ENCODE peak calls at places on chromosome 6, in eight cellular contexts. One of them, this sample, is unnamed.
A peak's percentile ranks its signal among the peaks of the same experiment; 100 is the strongest.

GRCh38 chr6:44342489-44342888 is at the start of gene SPATS1:
- DNase-seq in GM23338: peak; percentile 85
- DNase-seq in hepatocyte: peak; percentile 14
- DNase-seq in PC-3: no peak
- DNase-seq in MM.1S: no peak
- DNase-seq in neural progenitor cell: peak; percentile 48
- DNase-seq in GM23248: peak; percentile 46
- DNase-seq in HCT116: no peak
- DNase-seq in this sample: no peak

GRCh38 chr6:149211046-149211571 is 106.4 kb upstream of the TAB2 start:
- DNase-seq in GM23338: no peak
- DNase-seq in hepatocyte: no peak
- DNase-seq in PC-3: peak; percentile 10
- DNase-seq in MM.1S: no peak
- DNase-seq in neural progenitor cell: no peak
- DNase-seq in GM23248: peak; percentile 73
- DNase-seq in HCT116: no peak
- DNase-seq in this sample: peak; percentile 58

GRCh38 chr6:7542065-7542877 is 800 bp downstream of the DSP start:
- DNase-seq in GM23338: peak; percentile 82
- DNase-seq in hepatocyte: peak; percentile 52
- DNase-seq in PC-3: peak; percentile 35
- DNase-seq in MM.1S: no peak
- DNase-seq in neural progenitor cell: peak; percentile 80
- DNase-seq in GM23248: peak; percentile 61
- DNase-seq in HCT116: no peak
- DNase-seq in this sample: no peak

GRCh38 chr6:36120539-36120938 is 9.8 kb upstream of the MAPK13 start:
- DNase-seq in GM23338: no peak
- DNase-seq in hepatocyte: no peak
- DNase-seq in PC-3: no peak
- DNase-seq in MM.1S: peak; percentile 36
- DNase-seq in neural progenitor cell: no peak
- DNase-seq in GM23248: no peak
- DNase-seq in HCT116: no peak
- DNase-seq in this sample: peak; percentile 77

GRCh38 chr6:3719462-3720308 is 31.8 kb downstream of the PXDC1 start:
- DNase-seq in GM23338: no peak
- DNase-seq in hepatocyte: no peak
- DNase-seq in PC-3: no peak
- DNase-seq in MM.1S: no peak
- DNase-seq in neural progenitor cell: no peak
- DNase-seq in GM23248: no peak
- DNase-seq in HCT116: no peak
- DNase-seq in this sample: no peak

GRCh38 chr6:41555326-41556300 is 9.4 kb downstream of the FOXP4 start:
- DNase-seq in GM23338: peak; percentile 76
- DNase-seq in hepatocyte: no peak
- DNase-seq in PC-3: no peak
- DNase-seq in MM.1S: no peak
- DNase-seq in neural progenitor cell: no peak
- DNase-seq in GM23248: no peak
- DNase-seq in HCT116: no peak
- DNase-seq in this sample: no peak

GRCh38 chr6:157600807-157601206 is 219.8 kb downstream of the ZDHHC14 start:
- DNase-seq in GM23338: no peak
- DNase-seq in hepatocyte: no peak
- DNase-seq in PC-3: no peak
- DNase-seq in MM.1S: no peak
- DNase-seq in neural progenitor cell: no peak
- DNase-seq in GM23248: no peak
- DNase-seq in HCT116: no peak
- DNase-seq in this sample: no peak

GRCh38 chr6:120384671-120385070 is 949.6 kb downstream of the TBC1D32 start:
- DNase-seq in GM23338: no peak
- DNase-seq in hepatocyte: no peak
- DNase-seq in PC-3: peak; percentile 32
- DNase-seq in MM.1S: no peak
- DNase-seq in neural progenitor cell: no peak
- DNase-seq in GM23248: peak; percentile 3
- DNase-seq in HCT116: no peak
- DNase-seq in this sample: no peak

GRCh38 chr6:159279790-159280277 is 110.6 kb downstream of the FNDC1 start:
- DNase-seq in GM23338: peak; percentile 33
- DNase-seq in hepatocyte: no peak
- DNase-seq in PC-3: no peak
- DNase-seq in MM.1S: no peak
- DNase-seq in neural progenitor cell: no peak
- DNase-seq in GM23248: no peak
- DNase-seq in HCT116: peak; percentile 24
- DNase-seq in this sample: no peak

GRCh38 chr6:97047473-97048201 is 123.1 kb downstream of the KLHL32 start:
- DNase-seq in GM23338: no peak
- DNase-seq in hepatocyte: no peak
- DNase-seq in PC-3: no peak
- DNase-seq in MM.1S: no peak
- DNase-seq in neural progenitor cell: no peak
- DNase-seq in GM23248: no peak
- DNase-seq in HCT116: no peak
- DNase-seq in this sample: no peak

GRCh38 chr6:110395221-110395620 is 20.2 kb downstream of the DDO start:
- DNase-seq in GM23338: no peak
- DNase-seq in hepatocyte: no peak
- DNase-seq in PC-3: no peak
- DNase-seq in MM.1S: no peak
- DNase-seq in neural progenitor cell: no peak
- DNase-seq in GM23248: no peak
- DNase-seq in HCT116: no peak
- DNase-seq in this sample: no peak

GRCh38 chr6:21438986-21439352 is 154.6 kb upstream of the SOX4 start:
- DNase-seq in GM23338: no peak
- DNase-seq in hepatocyte: no peak
- DNase-seq in PC-3: peak; percentile 49
- DNase-seq in MM.1S: peak; percentile 51
- DNase-seq in neural progenitor cell: no peak
- DNase-seq in GM23248: peak; percentile 22
- DNase-seq in HCT116: no peak
- DNase-seq in this sample: no peak

GRCh38 chr6:39823187-39823815 is 31.1 kb downstream of the DAAM2 start:
- DNase-seq in GM23338: no peak
- DNase-seq in hepatocyte: no peak
- DNase-seq in PC-3: no peak
- DNase-seq in MM.1S: no peak
- DNase-seq in neural progenitor cell: no peak
- DNase-seq in GM23248: no peak
- DNase-seq in HCT116: no peak
- DNase-seq in this sample: no peak

GRCh38 chr6:102298066-102298465 is 904.6 kb downstream of the GRIK2 start:
- DNase-seq in GM23338: no peak
- DNase-seq in hepatocyte: no peak
- DNase-seq in PC-3: no peak
- DNase-seq in MM.1S: no peak
- DNase-seq in neural progenitor cell: no peak
- DNase-seq in GM23248: no peak
- DNase-seq in HCT116: no peak
- DNase-seq in this sample: no peak

GRCh38 chr6:167573461-167574215 is 248.8 kb downstream of the TTLL2 start:
- DNase-seq in GM23338: no peak
- DNase-seq in hepatocyte: no peak
- DNase-seq in PC-3: no peak
- DNase-seq in MM.1S: peak; percentile 7
- DNase-seq in neural progenitor cell: no peak
- DNase-seq in GM23248: no peak
- DNase-seq in HCT116: no peak
- DNase-seq in this sample: no peak

GRCh38 chr6:170438861-170439260 is 114.2 kb downstream of the PSMB1 start:
- DNase-seq in GM23338: no peak
- DNase-seq in hepatocyte: no peak
- DNase-seq in PC-3: no peak
- DNase-seq in MM.1S: no peak
- DNase-seq in neural progenitor cell: no peak
- DNase-seq in GM23248: no peak
- DNase-seq in HCT116: no peak
- DNase-seq in this sample: no peak

GRCh38 chr6:25713802-25714201 is 40.7 kb upstream of the SLC17A4 start:
- DNase-seq in GM23338: no peak
- DNase-seq in hepatocyte: no peak
- DNase-seq in PC-3: no peak
- DNase-seq in MM.1S: no peak
- DNase-seq in neural progenitor cell: no peak
- DNase-seq in GM23248: peak; percentile 16
- DNase-seq in HCT116: no peak
- DNase-seq in this sample: no peak

GRCh38 chr6:45265246-45265645 is 62.9 kb upstream of the RUNX2 start:
- DNase-seq in GM23338: no peak
- DNase-seq in hepatocyte: no peak
- DNase-seq in PC-3: no peak
- DNase-seq in MM.1S: no peak
- DNase-seq in neural progenitor cell: no peak
- DNase-seq in GM23248: peak; percentile 3
- DNase-seq in HCT116: no peak
- DNase-seq in this sample: no peak

GRCh38 chr6:75217203-75217602 is 11.3 kb upstream of the COL12A1 start:
- DNase-seq in GM23338: no peak
- DNase-seq in hepatocyte: no peak
- DNase-seq in PC-3: peak; percentile 15
- DNase-seq in MM.1S: no peak
- DNase-seq in neural progenitor cell: no peak
- DNase-seq in GM23248: peak; percentile 84
- DNase-seq in HCT116: no peak
- DNase-seq in this sample: no peak

GRCh38 chr6:83417880-83418663 is 12.8 kb downstream of the ME1 start:
- DNase-seq in GM23338: peak; percentile 69
- DNase-seq in hepatocyte: peak; percentile 74
- DNase-seq in PC-3: peak; percentile 67
- DNase-seq in MM.1S: peak; percentile 59
- DNase-seq in neural progenitor cell: peak; percentile 51
- DNase-seq in GM23248: peak; percentile 67
- DNase-seq in HCT116: peak; percentile 35
- DNase-seq in this sample: peak; percentile 10

GRCh38 chr6:111743318-111743717 is 129.9 kb downstream of the FYN start:
- DNase-seq in GM23338: no peak
- DNase-seq in hepatocyte: no peak
- DNase-seq in PC-3: no peak
- DNase-seq in MM.1S: no peak
- DNase-seq in neural progenitor cell: no peak
- DNase-seq in GM23248: no peak
- DNase-seq in HCT116: no peak
- DNase-seq in this sample: no peak

GRCh38 chr6:111602481-111603404 is 2.9 kb downstream of the TRAF3IP2 start:
- DNase-seq in GM23338: no peak
- DNase-seq in hepatocyte: peak; percentile 62
- DNase-seq in PC-3: no peak
- DNase-seq in MM.1S: no peak
- DNase-seq in neural progenitor cell: no peak
- DNase-seq in GM23248: peak; percentile 87
- DNase-seq in HCT116: no peak
- DNase-seq in this sample: no peak

DNA sequence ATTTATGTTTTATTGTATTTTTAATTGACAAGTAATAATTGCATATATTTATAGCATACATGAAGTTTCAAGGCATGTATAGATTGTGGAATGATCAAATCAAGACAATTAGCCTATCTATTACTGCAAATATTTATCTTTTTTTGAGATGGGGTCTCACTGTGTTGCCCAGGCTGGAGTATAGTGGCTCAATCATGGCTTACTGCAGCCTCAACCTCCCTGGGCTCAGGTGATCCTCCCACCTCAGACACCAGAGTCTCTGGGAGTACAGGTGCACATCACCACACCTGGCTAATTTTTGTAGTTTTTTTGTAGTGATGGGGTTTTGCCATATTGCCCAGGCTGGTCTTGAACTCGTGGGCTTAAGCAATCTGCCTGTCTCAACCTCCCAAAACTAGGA is 16.2 kb upstream of the FUCA2 start:
- DNase-seq in GM23338: no peak
- DNase-seq in hepatocyte: no peak
- DNase-seq in PC-3: no peak
- DNase-seq in MM.1S: no peak
- DNase-seq in neural progenitor cell: no peak
- DNase-seq in GM23248: no peak
- DNase-seq in HCT116: no peak
- DNase-seq in this sample: no peak
- TF ChIP-seq EZH2phosphoT487 in GM23338: no peak
- TF ChIP-seq EZH2phosphoT487 in hepatocyte: no peak
- TF ChIP-seq EZH2phosphoT487 in PC-3: no peak
- TF ChIP-seq EZH2phosphoT487 in MM.1S: no peak
- TF ChIP-seq EZH2phosphoT487 in neural progenitor cell: no peak
- TF ChIP-seq EZH2phosphoT487 in GM23248: no peak
- TF ChIP-seq EZH2phosphoT487 in HCT116: no peak
- TF ChIP-seq EZH2phosphoT487 in this sample: no peak

GRCh38 chr6:161003336-161003735 is 11.8 kb downstream of the MAP3K4 start:
- DNase-seq in GM23338: no peak
- DNase-seq in hepatocyte: no peak
- DNase-seq in PC-3: no peak
- DNase-seq in MM.1S: no peak
- DNase-seq in neural progenitor cell: no peak
- DNase-seq in GM23248: peak; percentile 33
- DNase-seq in HCT116: no peak
- DNase-seq in this sample: no peak
- H3K79me2 ChIP-seq in GM23338: peaks cover 98% of the 10 kb centered on the region
- H3K79me2 ChIP-seq in hepatocyte: peaks cover 86% of the 10 kb centered on the region
- H3K79me2 ChIP-seq in PC-3: peaks cover 96% of the 10 kb centered on the region
- H3K79me2 ChIP-seq in MM.1S: peaks cover 84% of the 10 kb centered on the region
- H3K79me2 ChIP-seq in neural progenitor cell: peaks cover 99% of the 10 kb centered on the region
- H3K79me2 ChIP-seq in GM23248: peaks cover 99% of the 10 kb centered on the region
- H3K79me2 ChIP-seq in HCT116: peaks cover 93% of the 10 kb centered on the region
- H3K79me2 ChIP-seq in this sample: peaks cover 38% of the 10 kb centered on the region

GRCh38 chr6:132143258-132143657 is 192.1 kb upstream of the CCN2 start:
- DNase-seq in GM23338: peak; percentile 15
- DNase-seq in hepatocyte: no peak
- DNase-seq in PC-3: no peak
- DNase-seq in MM.1S: no peak
- DNase-seq in neural progenitor cell: no peak
- DNase-seq in GM23248: no peak
- DNase-seq in HCT116: no peak
- DNase-seq in this sample: no peak
- TF ChIP-seq EZH2phosphoT487 in GM23338: no peak
- TF ChIP-seq EZH2phosphoT487 in hepatocyte: no peak
- TF ChIP-seq EZH2phosphoT487 in PC-3: no peak
- TF ChIP-seq EZH2phosphoT487 in MM.1S: no peak
- TF ChIP-seq EZH2phosphoT487 in neural progenitor cell: no peak
- TF ChIP-seq EZH2phosphoT487 in GM23248: no peak
- TF ChIP-seq EZH2phosphoT487 in HCT116: no peak
- TF ChIP-seq EZH2phosphoT487 in this sample: no peak

DNA sequence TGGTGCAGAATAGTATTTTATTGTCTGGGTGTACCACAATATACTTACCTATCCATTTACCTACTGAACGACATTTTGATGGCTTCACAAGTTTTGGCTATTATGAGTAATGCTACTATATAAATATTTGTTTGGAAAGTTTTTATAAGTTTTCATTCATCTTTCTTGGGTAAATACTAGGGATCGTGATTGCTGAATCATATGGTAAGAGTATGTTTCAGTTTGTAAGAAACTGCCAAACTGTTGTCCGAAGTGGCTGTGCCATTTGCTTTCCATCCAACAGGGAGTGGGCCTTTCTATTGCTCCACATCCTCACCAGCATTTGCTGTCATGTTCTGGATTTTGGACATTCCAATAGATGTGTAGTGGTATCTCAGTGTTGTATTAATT is 104.2 kb downstream of the CDYL start:
- DNase-seq in GM23338: no peak
- DNase-seq in hepatocyte: no peak
- DNase-seq in PC-3: peak; percentile 88
- DNase-seq in MM.1S: no peak
- DNase-seq in neural progenitor cell: no peak
- DNase-seq in GM23248: no peak
- DNase-seq in HCT116: no peak
- DNase-seq in this sample: no peak
- H3K79me2 ChIP-seq in GM23338: peaks cover 100% of the 10 kb centered on the region
- H3K79me2 ChIP-seq in hepatocyte: peaks cover 99% of the 10 kb centered on the region
- H3K79me2 ChIP-seq in PC-3: peaks cover 94% of the 10 kb centered on the region
- H3K79me2 ChIP-seq in MM.1S: peaks cover 93% of the 10 kb centered on the region
- H3K79me2 ChIP-seq in neural progenitor cell: peaks cover 100% of the 10 kb centered on the region
- H3K79me2 ChIP-seq in GM23248: peaks cover 100% of the 10 kb centered on the region
- H3K79me2 ChIP-seq in HCT116: peaks cover 99% of the 10 kb centered on the region
- H3K79me2 ChIP-seq in this sample: peaks cover 94% of the 10 kb centered on the region